ENCODE peak calls at places on chromosomes 4 and X, in five cellular contexts. T, E, G, Z and V are unnamed samples.

GRCh38 chr4:123559955-123560669 is 163.5 kb downstream of the SPRY1 start:
- DNase-seq in T (no peak), E (no peak), Z (no peak), G (peak; percentile 22), V (peak; percentile 18)

GRCh38 chr4:16496501-16496900 is 270.2 kb upstream of the TAPT1 start:
- DNase-seq in T (no peak), G (no peak), Z (no peak), E (no peak), V (peak; percentile 91)

GRCh38 chr4:187209921-187210613 is 486.4 kb upstream of the FAT1 start:
- DNase-seq in Z (no peak), G (no peak), E (no peak), T (no peak), V (peak; percentile 78)

GRCh38 chrX:17022205-17022604 is 75.7 kb downstream of the REPS2 start:
- DNase-seq in E (no peak), T (no peak), Z (no peak), G (no peak), V (peak; percentile 54)

GRCh38 chr4:182679531-182679930 is 237.7 kb downstream of the DCTD start:
- DNase-seq in Z (no peak), E (peak; percentile 23), T (no peak), G (no peak), V (no peak)

GRCh38 chr4:186587416-186588018 is 32.1 kb upstream of the MTNR1A start:
- DNase-seq in Z (peak; percentile 46), E (peak; percentile 75), G (peak; percentile 75), T (peak; percentile 50), V (peak; percentile 70)

GRCh38 chr4:78171482-78171881 is 114.4 kb downstream of the FRAS1 start:
- DNase-seq in G (peak; percentile 78), T (no peak), Z (no peak), E (peak; percentile 18), V (no peak)

GRCh38 chr4:2785613-2786012 is 7.3 kb upstream of the SH3BP2 start:
- DNase-seq in E (no peak), Z (peak; percentile 89), T (peak; percentile 47), G (no peak), V (no peak)

GRCh38 chr4:14520171-14520570 is 482.1 kb upstream of the CPEB2 start:
- DNase-seq in T (no peak), Z (no peak), E (no peak), G (no peak), V (no peak)

GRCh38 chrX:154374361-154375155 is at the start of gene FLNA:
- DNase-seq in G (peak; percentile 69), E (peak; percentile 73), Z (no peak), T (peak; percentile 34), V (peak; percentile 51)

GRCh38 chrX:80576815-80577533 is 156.7 kb downstream of the TENT5D start:
- DNase-seq in E (peak; percentile 19), Z (no peak), T (no peak), G (no peak), V (no peak)

GRCh38 chr4:148023782-148024181 is 291.9 kb downstream of the ARHGAP10 start:
- DNase-seq in T (no peak), E (no peak), Z (no peak), G (no peak), V (peak; percentile 61)

GRCh38 chr4:176791591-176792347 is 953 bp downstream of the VEGFC start:
- DNase-seq in E (peak; percentile 67), T (peak; percentile 43), G (peak; percentile 58), Z (no peak), V (peak; percentile 78)

GRCh38 chr4:124135409-124135813 is 577.1 kb downstream of the ANKRD50 start:
- DNase-seq in Z (no peak), E (no peak), T (no peak), G (no peak), V (peak; percentile 28)

GRCh38 chrX:45769919-45770582 is 569.4 kb upstream of the DIPK2B start:
- DNase-seq in E (peak; percentile 26), Z (no peak), G (no peak), T (no peak), V (peak; percentile 89)

GRCh38 chr4:8643986-8644385 is 51.4 kb downstream of the CPZ start:
- DNase-seq in G (no peak), T (no peak), Z (no peak), E (no peak), V (no peak)

GRCh38 chrX:110394653-110395052 is 36.0 kb downstream of the RTL9 start:
- DNase-seq in E (no peak), G (no peak), T (no peak), Z (no peak), V (peak; percentile 64)

GRCh38 chr4:72971572-72971971 is 97.9 kb downstream of the COX18 start:
- DNase-seq in G (no peak), Z (no peak), T (no peak), E (no peak), V (peak; percentile 90)

GRCh38 chr4:139685180-139685579 is 19.6 kb downstream of the MGST2 start:
- DNase-seq in G (no peak), E (no peak), Z (no peak), T (no peak), V (no peak)

GRCh38 chrX:154734101-154734781 is 16.6 kb downstream of the GAB3 start:
- DNase-seq in Z (no peak), T (no peak), E (no peak), G (no peak), V (peak; percentile 60)

GRCh38 chrX:68428431-68428830 is 4.9 kb downstream of the OPHN1 start:
- DNase-seq in E (no peak), T (no peak), G (no peak), Z (no peak), V (peak; percentile 72)

GRCh38 chr4:163554870-163555465 is 60.5 kb downstream of the TMA16 start:
- DNase-seq in E (no peak), G (peak; percentile 59), T (peak; percentile 23), Z (peak; percentile 68), V (peak; percentile 54)

GRCh38 chr4:87974856-87975462 is 555 bp upstream of the SPP1 start:
- DNase-seq in E (no peak), Z (no peak), G (peak; percentile 58), T (no peak), V (no peak)

GRCh38 chr4:49032440-49033161 is 46.5 kb downstream of the CWH43 start:
- DNase-seq in Z (peak; percentile 22), G (peak; percentile 37), T (peak; percentile 45), E (no peak), V (peak; percentile 36)

GRCh38 chr4:176359590-176359989 is 39.8 kb downstream of the SPCS3 start:
- DNase-seq in Z (no peak), T (no peak), G (no peak), E (no peak), V (peak; percentile 87)

GRCh38 chrX:153681175-153681574 is 6.6 kb upstream of the SLC6A8 start:
- DNase-seq in T (no peak), G (no peak), E (no peak), Z (no peak), V (no peak)

DNA sequence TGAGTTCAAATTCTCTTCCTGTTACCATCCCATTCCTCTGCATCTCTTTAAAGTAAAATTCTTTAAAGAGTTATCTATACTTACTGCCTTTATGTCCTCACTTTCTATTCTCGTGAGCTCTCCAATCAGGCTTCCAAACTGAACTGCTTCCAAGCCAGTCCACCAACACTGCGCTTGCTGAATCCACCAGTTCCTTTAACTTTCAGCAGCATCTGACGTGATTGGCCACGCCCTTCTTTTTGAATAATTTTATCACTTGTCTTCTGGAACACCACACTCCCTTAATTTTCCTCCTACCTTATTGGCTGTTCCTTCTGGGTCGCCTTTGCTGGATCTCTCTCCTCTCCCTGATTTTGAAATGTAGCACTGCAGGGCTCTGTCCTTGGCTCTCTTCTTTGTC is at the start of gene KIAA1210:
- DNase-seq in G (no peak), E (no peak), Z (no peak), T (no peak), V (no peak)
- TF ChIP-seq EZH2phosphoT487 in G (no peak), E (no peak), Z (no peak), T (no peak), V (no peak)

DNA sequence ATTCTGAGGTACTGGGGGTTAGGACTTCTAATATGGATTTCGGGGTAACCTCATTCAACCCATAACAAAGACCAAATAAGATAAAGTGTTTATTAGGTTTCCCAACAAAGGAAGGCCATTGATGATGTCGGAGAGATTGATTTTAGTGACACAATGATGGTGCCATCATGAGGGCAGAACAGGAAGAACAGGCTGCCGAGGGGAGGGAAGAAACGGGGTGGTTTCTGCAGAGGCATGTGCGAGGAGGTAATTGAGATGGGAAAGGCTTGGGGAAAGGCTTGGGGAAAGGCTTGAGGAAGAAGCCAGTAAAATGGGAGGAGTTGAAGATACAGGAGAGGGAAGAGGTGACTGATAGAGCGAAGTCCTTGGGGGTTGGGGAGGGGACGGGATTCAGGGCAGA is 6.2 kb downstream of the HPSE start:
- DNase-seq in G (peak; percentile 79), E (peak; percentile 27), T (peak; percentile 48), Z (no peak), V (peak; percentile 14)
- TF ChIP-seq EZH2phosphoT487 in G (no peak), E (no peak), T (no peak), Z (no peak), V (no peak)

GRCh38 chr4:121943941-121944340 is 7.9 kb downstream of the TRPC3 start:
- DNase-seq in T (no peak), Z (peak; percentile 32), G (peak; percentile 86), E (peak; percentile 53), V (no peak)
- TF ChIP-seq EZH2phosphoT487 in T (no peak), Z (no peak), G (no peak), E (no peak), V (no peak)

GRCh38 chrX:132612990-132613564 is 124.2 kb upstream of the MBNL3 start:
- DNase-seq in E (peak; percentile 58), Z (peak; percentile 49), G (peak; percentile 65), T (peak; percentile 22), V (peak; percentile 55)
- TF ChIP-seq EZH2phosphoT487 in E (no peak), Z (no peak), G (no peak), T (no peak), V (no peak)

GRCh38 chrX:134685662-134686061 is 27.4 kb upstream of the PLAC1 start:
- DNase-seq in G (no peak), T (no peak), E (no peak), Z (no peak), V (peak; percentile 24)
- TF ChIP-seq EZH2phosphoT487 in G (no peak), T (no peak), E (no peak), Z (no peak), V (no peak)

GRCh38 chr4:33390977-33391376 is 2670.8 kb downstream of the PCDH7 start:
- DNase-seq in G (no peak), Z (no peak), E (no peak), T (no peak), V (no peak)

GRCh38 chr4:33400504-33400903 is 2680.3 kb downstream of the PCDH7 start:
- DNase-seq in E (no peak), T (no peak), G (no peak), Z (no peak), V (no peak)

GRCh38 chr4:33395731-33396485 is 2675.7 kb downstream of the PCDH7 start:
- DNase-seq in Z (no peak), G (no peak), T (no peak), E (no peak), V (no peak)
- TF ChIP-seq EZH2phosphoT487 in Z (no peak), G (no peak), T (no peak), E (no peak), V (no peak)

GRCh38 chr4:132383571-132384199 is 765.4 kb upstream of the PCDH10 start:
- DNase-seq in Z (no peak), E (no peak), T (no peak), G (no peak), V (no peak)
- TF ChIP-seq EZH2phosphoT487 in Z (no peak), E (no peak), T (no peak), G (no peak), V (no peak)